ENCODE peak calls at places on chromosome 20, in nine cellular contexts. E is AG04450; Z is GM12865; Q is epithelial cell of esophagus; M is GM23338; O is fibroblast of lung; J is CD4-positive, CD25-positive, alpha-beta regulatory T cell; X is astrocyte of the cerebellum; H is CD4-positive, alpha-beta memory T cell. Y is an unnamed sample.

GRCh38 chr20:3730803-3731370 is 1.6 kb upstream of the HSPA12B start:
- DNase-seq in Z (no peak), J (no peak), E (no peak), H (no peak), O (no peak), Q (no peak), M (no peak), X (no peak), Y (no peak)

GRCh38 chr20:4817230-4817671 is 95.5 kb downstream of the PRND start:
- DNase-seq in E (no peak), Q (peak), O (no peak), Z (no peak), X (no peak), H (no peak), J (no peak), M (no peak), Y (no peak)

GRCh38 chr20:45279992-45280391 is 25.6 kb upstream of the SLPI start:
- DNase-seq in O (no peak), J (no peak), X (no peak), H (no peak), M (no peak), Q (peak), Z (no peak), E (no peak), Y (no peak)

GRCh38 chr20:3771552-3772058 is 4.1 kb upstream of the ADISSP start:
- DNase-seq in E (no peak), X (no peak), Z (no peak), Q (no peak), J (no peak), M (no peak), H (no peak), O (no peak), Y (no peak)

GRCh38 chr20:20594171-20594530 is 118.3 kb downstream of the RALGAPA2 start:
- DNase-seq in O (peak), Q (peak), X (no peak), Z (peak), E (no peak), J (no peak), M (peak), H (no peak), Y (no peak)

GRCh38 chr20:37346232-37346525 is 239 bp downstream of the SRC start:
- DNase-seq in E (no peak), M (no peak), Z (no peak), J (no peak), H (no peak), O (no peak), Q (no peak), X (no peak), Y (no peak)

GRCh38 chr20:7090753-7091310 is 323.3 kb downstream of the BMP2 start:
- DNase-seq in Q (peak), H (no peak), X (no peak), Z (no peak), J (no peak), O (no peak), M (peak), E (no peak), Y (no peak)

GRCh38 chr20:37913563-37914366 is 10.8 kb downstream of the VSTM2L start:
- DNase-seq in J (no peak), M (peak), H (no peak), O (no peak), Z (no peak), X (no peak), E (no peak), Q (peak), Y (no peak)

GRCh38 chr20:4811661-4812181 is 90.0 kb downstream of the PRND start:
- DNase-seq in O (no peak), E (no peak), M (no peak), J (peak), X (no peak), H (peak), Z (peak), Q (no peak), Y (peak)

GRCh38 chr20:41095110-41095969 is 42.0 kb upstream of the PLCG1 start:
- DNase-seq in H (peak), J (peak), M (peak), O (peak), E (no peak), X (peak), Z (peak), Q (peak), Y (peak)

GRCh38 chr20:3380228-3381070 is 27.0 kb downstream of the DNAAF9 start:
- DNase-seq in H (no peak), M (no peak), E (no peak), Q (no peak), O (no peak), J (no peak), X (no peak), Z (no peak), Y (no peak)

GRCh38 chr20:63701051-63701328 is 4.5 kb downstream of the TNFRSF6B start:
- DNase-seq in O (no peak), Z (no peak), Q (no peak), E (no peak), H (no peak), M (no peak), J (no peak), X (no peak), Y (no peak)

GRCh38 chr20:46023999-46024398 is 5.0 kb upstream of the SLC12A5 start:
- DNase-seq in Q (peak), J (no peak), E (no peak), M (no peak), O (no peak), X (no peak), H (no peak), Z (no peak), Y (no peak)

GRCh38 chr20:21433329-21433890 is 36.1 kb upstream of the NKX2-4 start:
- DNase-seq in X (no peak), J (no peak), Q (peak), H (no peak), O (peak), E (no peak), M (no peak), Z (no peak), Y (no peak)

GRCh38 chr20:36827541-36828279 is 48.2 kb upstream of the TLDC2 start:
- DNase-seq in O (no peak), Q (no peak), M (no peak), J (no peak), Z (peak), E (no peak), H (no peak), X (no peak), Y (no peak)

GRCh38 chr20:36214684-36215256 is 21.5 kb upstream of the AAR2 start:
- DNase-seq in E (peak), H (peak), J (no peak), Q (peak), X (no peak), O (peak), Z (peak), M (peak), Y (peak)

GRCh38 chr20:17759449-17759848 is 59.7 kb downstream of the BANF2 start:
- DNase-seq in X (no peak), O (no peak), H (no peak), Z (no peak), J (no peak), E (no peak), Q (peak), M (no peak), Y (no peak)

GRCh38 chr20:43017241-43018030 is 172.3 kb downstream of the PTPRT start:
- DNase-seq in X (no peak), J (no peak), E (no peak), M (no peak), Z (no peak), H (no peak), Q (no peak), O (no peak), Y (no peak)

GRCh38 chr20:56426926-56427325 is 14.9 kb downstream of the CASS4 start:
- DNase-seq in M (no peak), Z (no peak), E (no peak), X (no peak), O (no peak), Q (no peak), H (no peak), J (no peak), Y (no peak)

GRCh38 chr20:64112691-64113443 is 5.5 kb upstream of the NPBWR2 start:
- DNase-seq in Q (no peak), X (no peak), M (peak), E (no peak), O (no peak), Z (no peak), H (no peak), J (no peak), Y (peak)

GRCh38 chr20:41643504-41643938 is 25.3 kb upstream of the CHD6 start:
- DNase-seq in O (peak), M (peak), E (peak), H (no peak), Q (peak), J (no peak), Z (no peak), X (peak), Y (no peak)

GRCh38 chr20:52191132-52191435 is 495 bp downstream of the ZFP64 start:
- DNase-seq in H (no peak), Q (no peak), J (no peak), E (no peak), Z (no peak), X (no peak), O (no peak), M (peak), Y (no peak)

GRCh38 chr20:5095931-5096330 is 23.8 kb downstream of the PCNA start:
- DNase-seq in J (no peak), H (no peak), Q (no peak), X (no peak), O (no peak), M (no peak), Z (no peak), E (no peak), Y (no peak)

GRCh38 chr20:57195023-57195758 is 71.2 kb downstream of the BMP7 start:
- DNase-seq in J (no peak), H (no peak), Q (no peak), Z (no peak), M (no peak), E (no peak), O (peak), X (no peak), Y (no peak)

GRCh38 chr20:36571564-36572504 is 1.6 kb upstream of the TGIF2 start:
- DNase-seq in M (peak), Z (no peak), H (no peak), E (no peak), O (no peak), X (no peak), Q (no peak), J (no peak), Y (no peak)

GRCh38 chr20:29740601-29740950 is 1516.9 kb upstream of the DEFB115 start:
- DNase-seq in Q (no peak), Z (no peak), H (no peak), M (no peak), O (no peak), J (no peak), X (no peak), E (no peak), Y (no peak)

GRCh38 chr20:9025643-9026042 is 43.2 kb upstream of the PLCB4 start:
- DNase-seq in M (no peak), Q (peak), X (peak), H (no peak), J (no peak), E (no peak), O (peak), Z (no peak), Y (no peak)

GRCh38 chr20:57065646-57066045 is 200.8 kb downstream of the BMP7 start:
- DNase-seq in Z (no peak), O (peak), H (no peak), Q (no peak), J (no peak), M (no peak), X (no peak), E (no peak), Y (no peak)

GRCh38 chr20:6074784-6075183 is 20.9 kb upstream of the LRRN4 start:
- DNase-seq in M (no peak), Z (no peak), O (no peak), Q (no peak), J (no peak), H (no peak), X (no peak), E (no peak), Y (no peak)

GRCh38 chr20:42024653-42025052 is 406.5 kb upstream of the CHD6 start:
- DNase-seq in E (no peak), Z (peak), O (no peak), J (no peak), M (no peak), H (no peak), Q (no peak), X (no peak), Y (no peak)

GRCh38 chr20:13139459-13140150 is 81.5 kb upstream of the ISM1 start:
- DNase-seq in H (no peak), E (no peak), Q (no peak), X (no peak), M (no peak), Z (no peak), J (no peak), O (peak), Y (no peak)

GRCh38 chr20:53628076-53628475 is 34.4 kb upstream of the ZNF217 start:
- DNase-seq in X (no peak), Z (no peak), O (no peak), M (no peak), E (no peak), Q (no peak), H (no peak), J (no peak), Y (no peak)

GRCh38 chr20:15726416-15726815 is 846.8 kb downstream of the KIF16B start:
- DNase-seq in J (no peak), M (no peak), H (no peak), Q (no peak), E (no peak), O (no peak), Z (no peak), X (no peak), Y (no peak)

GRCh38 chr20:60123652-60124051 is 165.4 kb downstream of the CDH26 start:
- DNase-seq in H (no peak), E (no peak), X (no peak), M (no peak), Z (no peak), O (no peak), Q (peak), J (no peak), Y (no peak)

GRCh38 chr20:19251506-19251905 is 39.1 kb downstream of the SLC24A3 start:
- DNase-seq in Z (no peak), X (no peak), O (no peak), Q (no peak), H (no peak), E (no peak), J (no peak), M (no peak), Y (no peak)

GRCh38 chr20:25077610-25078169 is 4.3 kb downstream of the VSX1 start:
- DNase-seq in O (peak), X (no peak), Z (no peak), H (no peak), J (no peak), M (peak), Q (peak), E (no peak), Y (no peak)
- H3K4me3 ChIP-seq in O (no peak), X (peak), Z (no peak), H (no peak), J (no peak), M (peak), Q (no peak), E (peak), Y (no peak)

DNA sequence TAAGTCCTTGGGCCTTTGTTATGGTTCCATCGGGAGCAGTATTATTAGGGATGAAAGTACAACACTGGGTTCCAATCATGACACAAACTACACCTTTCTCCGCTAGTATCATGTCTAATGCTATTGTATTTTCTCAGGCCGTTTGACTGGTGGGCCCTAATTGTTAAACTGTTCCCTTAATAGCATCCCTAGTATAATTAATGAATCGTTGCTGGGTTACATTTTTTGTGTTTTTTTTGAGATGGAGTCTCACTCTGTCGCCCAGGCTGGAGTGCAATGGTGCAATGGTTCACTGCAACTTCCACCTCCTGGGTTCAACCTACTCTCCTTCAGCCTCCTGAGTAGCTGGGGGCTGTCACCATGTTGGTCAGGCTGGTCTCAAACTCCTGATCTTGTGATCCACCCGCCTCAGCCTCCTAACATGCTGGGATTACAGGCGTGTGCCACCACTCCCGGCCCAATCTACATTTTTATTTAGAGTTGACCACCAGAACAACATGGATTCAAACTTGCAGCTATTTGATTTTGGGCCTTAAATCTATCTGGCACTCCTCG is 4.1 kb upstream of the ZNFX1 start:
- DNase-seq in Q (no peak), E (no peak), H (no peak), X (no peak), M (no peak), O (no peak), Z (no peak), J (no peak), Y (no peak)
- H3K4me3 ChIP-seq in Q (peak), E (peak), H (peak), X (no peak), M (peak), O (peak), Z (peak), J (peak), Y (peak)

GRCh38 chr20:1617055-1617454 is 2.8 kb downstream of the SIRPB1 start:
- DNase-seq in Q (no peak), M (no peak), Z (no peak), O (peak), X (no peak), J (no peak), E (no peak), H (no peak), Y (no peak)

GRCh38 chr20:1618479-1618878 is 1.3 kb downstream of the SIRPB1 start:
- DNase-seq in X (no peak), Z (no peak), M (no peak), Q (no peak), J (no peak), H (no peak), E (no peak), O (no peak), Y (no peak)

GRCh38 chr20:1618954-1619550 is 757 bp downstream of the SIRPB1 start:
- DNase-seq in M (no peak), X (no peak), Z (no peak), Q (no peak), J (no peak), O (no peak), H (no peak), E (no peak), Y (no peak)

GRCh38 chr20:1622450-1622849 is 2.6 kb upstream of the SIRPB1 start:
- DNase-seq in X (no peak), J (no peak), H (peak), M (no peak), Z (peak), O (no peak), Q (no peak), E (no peak), Y (no peak)

GRCh38 chr20:1619861-1620444 is at the start of gene SIRPB1:
- DNase-seq in O (peak), H (peak), E (no peak), J (no peak), X (no peak), Z (peak), Q (no peak), M (no peak), Y (no peak)
- H3K4me3 ChIP-seq in O (no peak), H (no peak), E (no peak), J (peak), X (no peak), Z (no peak), Q (no peak), M (no peak), Y (no peak)

DNA sequence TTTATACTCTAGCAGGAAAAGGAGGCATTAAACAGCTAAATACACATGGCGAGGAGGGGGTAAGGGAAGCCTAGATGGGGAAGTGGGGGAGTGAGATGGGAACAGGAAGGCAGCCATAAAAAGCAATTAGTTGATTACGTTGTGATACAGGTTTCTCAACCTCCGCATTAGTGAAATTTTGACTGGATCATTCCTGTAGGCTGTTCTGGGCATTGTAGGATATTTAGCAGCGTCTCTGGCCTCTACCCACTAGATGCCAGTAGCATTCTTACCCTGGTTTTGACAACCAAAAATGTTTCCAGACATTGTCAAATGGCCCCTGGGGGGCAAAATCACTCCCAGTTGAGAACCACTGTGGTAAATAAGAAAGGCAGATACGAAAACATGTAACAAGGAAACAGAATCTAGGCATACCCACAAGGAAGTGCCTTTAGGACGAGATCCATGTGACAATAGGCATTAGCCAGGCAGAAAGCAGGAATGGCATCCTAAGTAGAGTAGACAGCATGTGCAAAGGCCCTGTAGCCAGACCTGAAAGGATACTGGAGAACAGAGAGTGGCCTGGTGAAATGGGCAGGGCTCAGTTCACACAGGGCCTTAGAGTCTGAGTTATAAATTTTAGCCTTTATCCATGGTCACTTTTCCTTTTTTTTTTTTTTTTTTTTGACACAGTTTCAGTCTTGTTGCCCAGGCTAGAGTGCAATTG is 25.8 kb upstream of the PTPN1 start:
- DNase-seq in H (no peak), E (no peak), Q (no peak), X (no peak), M (no peak), Z (no peak), J (no peak), O (no peak), Y (no peak)
- H3K4me3 ChIP-seq in H (peak), E (peak), Q (no peak), X (no peak), M (no peak), Z (peak), J (peak), O (peak), Y (peak)

DNA sequence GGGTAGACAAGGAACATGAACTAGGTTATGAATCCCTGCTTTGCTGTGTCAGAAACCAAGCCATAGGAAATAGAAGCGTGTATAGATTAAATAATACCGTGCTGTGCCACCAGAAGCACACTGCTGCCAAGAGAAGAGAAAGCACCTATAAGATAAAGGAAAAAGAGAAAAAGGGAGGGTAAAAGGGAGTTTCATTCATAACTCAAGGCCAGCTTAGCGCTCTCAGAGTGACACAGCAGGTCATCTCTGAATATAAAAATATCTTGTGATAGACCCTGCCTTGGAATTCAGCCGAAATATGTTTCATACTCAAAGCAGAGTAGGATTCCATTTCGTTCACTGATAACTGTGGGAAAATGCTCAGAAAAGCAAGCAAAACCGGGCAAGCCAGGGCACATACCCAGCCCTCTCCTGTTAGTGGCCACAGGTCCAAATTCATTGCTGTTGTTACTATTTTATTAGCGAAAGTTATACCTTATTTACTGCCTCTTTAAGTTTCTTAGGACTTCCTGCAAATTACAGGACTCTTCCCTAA is 8.7 kb downstream of the JAG1 start:
- DNase-seq in E (no peak), J (no peak), M (no peak), H (no peak), Q (peak), X (no peak), Z (no peak), O (no peak), Y (no peak)
- H3K4me3 ChIP-seq in E (no peak), J (no peak), M (peak), H (no peak), Q (peak), X (no peak), Z (no peak), O (no peak), Y (no peak)